ENCODE peak calls at places on chromosomes 7 and 10, in four cellular contexts. J is K562, Q is endothelial cell of umbilical vein, E is IMR-90. Y is an unnamed sample. For H3K4me1 and H3K9me1, the result is how much of the 10 kb centered on the place peaks cover.

GRCh38 chr10:126458453-126458852 is 70.2 kb upstream of the ADAM12 start:
- DNase-seq in J (no peak), Q (no peak), E (peak), Y (no peak)

GRCh38 chr10:26994743-26995142 is 105.6 kb downstream of the ANKRD26 start:
- DNase-seq in J (no peak), Q (no peak), E (no peak), Y (no peak)

GRCh38 chr10:86795353-86795752 is 38.9 kb downstream of the BMPR1A start:
- DNase-seq in J (peak), Q (no peak), E (peak), Y (no peak)

GRCh38 chr10:100761191-100761590 is 15.8 kb downstream of the PAX2 start:
- DNase-seq in J (no peak), Q (no peak), E (no peak), Y (no peak)

GRCh38 chr7:135704074-135704473 is 23.9 kb downstream of the SLC13A4 start:
- DNase-seq in J (peak), Q (no peak), E (no peak), Y (no peak)

GRCh38 chr10:69179089-69179742 is 818 bp upstream of the SUPV3L1 start:
- DNase-seq in J (peak), Q (no peak), E (no peak), Y (peak)

GRCh38 chr10:19945275-19945674 is 129.0 kb downstream of the PLXDC2 start:
- DNase-seq in J (no peak), Q (no peak), E (no peak), Y (no peak)

GRCh38 chr10:614772-615582 is 74.5 kb downstream of the DIP2C start:
- DNase-seq in J (no peak), Q (no peak), E (peak), Y (no peak)

GRCh38 chr7:123538897-123539296 is 4.5 kb upstream of the IQUB start:
- DNase-seq in J (no peak), Q (no peak), E (peak), Y (no peak)

GRCh38 chr10:24821986-24822385 is 98.3 kb upstream of the ARHGAP21 start:
- DNase-seq in J (no peak), Q (no peak), E (peak), Y (no peak)

GRCh38 chr10:77104459-77104980 is 533.1 kb downstream of the KCNMA1 start:
- DNase-seq in J (no peak), Q (peak), E (peak), Y (no peak)

GRCh38 chr7:75989726-75990388 is 4.5 kb downstream of the TMEM120A start:
- DNase-seq in J (no peak), Q (no peak), E (no peak), Y (no peak)

GRCh38 chr10:90960355-90960814 is 39.5 kb upstream of the ANKRD1 start:
- DNase-seq in J (no peak), Q (peak), E (peak), Y (no peak)

GRCh38 chr10:12848439-12849173 is 152.9 kb downstream of the CCDC3 start:
- DNase-seq in J (no peak), Q (no peak), E (no peak), Y (no peak)

GRCh38 chr10:43846187-43846680 is 197.6 kb upstream of the ZNF32 start:
- DNase-seq in J (no peak), Q (peak), E (peak), Y (no peak)

GRCh38 chr7:386385-386784 is 96.4 kb downstream of the FOXL3 start:
- DNase-seq in J (no peak), Q (no peak), E (no peak), Y (no peak)

GRCh38 chr10:22651276-22651980 is 63.0 kb downstream of the PIP4K2A start:
- DNase-seq in J (no peak), Q (no peak), E (no peak), Y (no peak)

GRCh38 chr7:120931243-120931642 is 19.3 kb upstream of the ING3 start:
- DNase-seq in J (no peak), Q (peak), E (peak), Y (no peak)

GRCh38 chr7:17521437-17521836 is 223.0 kb downstream of the AHR start:
- DNase-seq in J (no peak), Q (peak), E (peak), Y (no peak)

GRCh38 chr7:6438427-6438826 is 9.3 kb downstream of the DAGLB start:
- DNase-seq in J (no peak), Q (peak), E (no peak), Y (no peak)

GRCh38 chr10:71090330-71090729 is 122.0 kb upstream of the UNC5B start:
- DNase-seq in J (peak), Q (no peak), E (no peak), Y (no peak)

GRCh38 chr10:60572511-60573194 is 183.0 kb upstream of the ANK3 start:
- DNase-seq in J (no peak), Q (peak), E (peak), Y (no peak)

GRCh38 chr7:44048031-44048795 is 3.7 kb downstream of the DBNL start:
- DNase-seq in J (no peak), Q (no peak), E (no peak), Y (no peak)

GRCh38 chr7:44052771-44053365 is 8.4 kb downstream of the DBNL start:
- DNase-seq in J (no peak), Q (no peak), E (no peak), Y (no peak)

GRCh38 chr7:44050915-44051560 is 6.5 kb downstream of the DBNL start:
- DNase-seq in J (no peak), Q (no peak), E (no peak), Y (no peak)

GRCh38 chr7:44050121-44050914 is 5.8 kb downstream of the DBNL start:
- DNase-seq in J (no peak), Q (no peak), E (no peak), Y (no peak)

DNA sequence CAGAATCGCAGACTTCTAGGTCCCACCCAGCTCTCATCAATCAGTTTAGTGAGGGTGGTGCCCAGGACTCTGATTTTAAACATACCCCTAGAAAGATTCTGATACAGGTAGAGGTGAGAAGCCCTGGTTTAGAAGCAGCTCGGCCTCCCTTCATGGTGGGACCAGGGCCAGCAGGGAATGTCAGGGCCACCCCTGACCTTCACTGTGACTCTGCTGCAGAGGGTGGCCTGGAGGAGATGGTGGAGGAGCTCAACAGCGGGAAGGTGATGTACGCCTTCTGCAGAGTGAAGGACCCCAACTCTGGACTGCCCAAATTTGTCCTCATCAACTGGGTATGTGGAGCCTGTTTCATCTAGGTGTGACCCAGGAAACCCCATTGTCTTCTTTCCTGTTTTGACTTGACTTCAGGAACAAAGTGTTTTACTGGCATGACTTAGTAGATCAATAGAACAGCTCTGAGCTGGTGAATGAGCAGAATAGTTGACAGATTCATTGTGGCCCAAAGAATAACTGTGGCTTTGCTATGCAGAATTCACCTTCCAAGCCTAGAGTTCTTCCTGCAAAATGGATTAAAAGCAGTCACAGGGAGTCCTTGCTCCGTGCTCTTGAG is 7.2 kb downstream of the DBNL start:
- DNase-seq in J (no peak), Q (no peak), E (no peak), Y (no peak)
- H3K4me1 ChIP-seq in J (under half), Q (under half), E (under half), Y (under half)

GRCh38 chr10:30806824-30807223 is 177.3 kb upstream of the LYZL2 start:
- DNase-seq in J (no peak), Q (no peak), E (no peak), Y (no peak)

GRCh38 chr10:30803058-30803457 is 173.5 kb upstream of the LYZL2 start:
- DNase-seq in J (no peak), Q (no peak), E (no peak), Y (no peak)

GRCh38 chr10:30804478-30805055 is 175.0 kb upstream of the LYZL2 start:
- DNase-seq in J (no peak), Q (no peak), E (no peak), Y (no peak)

GRCh38 chr10:30803901-30804322 is 174.4 kb upstream of the LYZL2 start:
- DNase-seq in J (no peak), Q (no peak), E (peak), Y (no peak)

GRCh38 chr10:30805061-30805460 is 175.5 kb upstream of the LYZL2 start:
- DNase-seq in J (no peak), Q (no peak), E (no peak), Y (no peak)
- H3K9me1 ChIP-seq in J (under half), Q (under half), E (under half), Y (under half)

DNA sequence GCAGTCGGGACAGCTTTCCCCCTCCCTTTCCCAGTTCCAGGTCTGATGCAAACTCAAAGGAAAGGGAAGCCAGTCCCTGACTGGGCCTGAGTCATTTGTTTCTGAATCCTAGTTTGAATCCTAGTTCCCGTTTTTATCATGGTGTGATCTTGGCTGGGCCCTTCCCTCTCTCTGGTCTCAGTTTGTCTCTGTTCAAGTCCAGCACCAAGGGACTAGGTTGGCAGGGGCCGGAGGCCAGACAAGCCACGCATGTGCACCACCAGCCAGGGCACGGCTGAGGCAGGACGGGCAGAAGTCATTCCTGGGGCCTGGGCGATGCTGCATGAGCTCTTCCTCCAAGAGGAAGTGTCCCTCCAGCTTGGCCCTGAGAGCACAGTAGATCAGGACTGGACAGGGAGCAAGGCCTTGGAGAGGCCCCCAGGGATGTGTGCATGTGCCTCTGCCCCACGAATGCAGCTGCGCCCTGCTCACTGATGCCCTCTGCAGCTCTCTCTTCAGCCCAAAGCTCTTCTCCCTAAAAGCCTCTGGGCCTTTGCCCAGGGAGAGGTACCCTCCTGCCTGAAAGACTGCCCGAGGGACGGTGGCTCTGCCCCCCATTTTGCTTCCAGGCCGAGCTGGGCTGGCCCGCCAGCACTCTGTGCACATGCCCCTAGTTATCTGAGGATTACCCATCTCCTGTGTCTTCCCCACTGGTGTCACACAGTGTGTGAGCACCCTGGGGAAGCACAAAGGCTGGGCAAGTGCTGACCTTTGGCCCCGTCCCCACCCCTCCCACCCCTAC is 86.7 kb downstream of the ZMIZ1 start:
- DNase-seq in J (no peak), Q (peak), E (peak), Y (no peak)
- H3K4me1 ChIP-seq in J (half or more), Q (half or more), E (half or more), Y (half or more)

GRCh38 chr7:1537631-1538412 is 7.3 kb downstream of the MAFK start:
- DNase-seq in J (peak), Q (peak), E (peak), Y (no peak)

GRCh38 chr7:1536768-1537630 is 6.5 kb downstream of the MAFK start:
- DNase-seq in J (peak), Q (peak), E (peak), Y (no peak)

GRCh38 chr7:1539346-1540321 is 9.1 kb downstream of the MAFK start:
- DNase-seq in J (no peak), Q (no peak), E (peak), Y (no peak)

GRCh38 chr7:1540391-1541271 is 10.1 kb downstream of the MAFK start:
- DNase-seq in J (no peak), Q (no peak), E (no peak), Y (no peak)

DNA sequence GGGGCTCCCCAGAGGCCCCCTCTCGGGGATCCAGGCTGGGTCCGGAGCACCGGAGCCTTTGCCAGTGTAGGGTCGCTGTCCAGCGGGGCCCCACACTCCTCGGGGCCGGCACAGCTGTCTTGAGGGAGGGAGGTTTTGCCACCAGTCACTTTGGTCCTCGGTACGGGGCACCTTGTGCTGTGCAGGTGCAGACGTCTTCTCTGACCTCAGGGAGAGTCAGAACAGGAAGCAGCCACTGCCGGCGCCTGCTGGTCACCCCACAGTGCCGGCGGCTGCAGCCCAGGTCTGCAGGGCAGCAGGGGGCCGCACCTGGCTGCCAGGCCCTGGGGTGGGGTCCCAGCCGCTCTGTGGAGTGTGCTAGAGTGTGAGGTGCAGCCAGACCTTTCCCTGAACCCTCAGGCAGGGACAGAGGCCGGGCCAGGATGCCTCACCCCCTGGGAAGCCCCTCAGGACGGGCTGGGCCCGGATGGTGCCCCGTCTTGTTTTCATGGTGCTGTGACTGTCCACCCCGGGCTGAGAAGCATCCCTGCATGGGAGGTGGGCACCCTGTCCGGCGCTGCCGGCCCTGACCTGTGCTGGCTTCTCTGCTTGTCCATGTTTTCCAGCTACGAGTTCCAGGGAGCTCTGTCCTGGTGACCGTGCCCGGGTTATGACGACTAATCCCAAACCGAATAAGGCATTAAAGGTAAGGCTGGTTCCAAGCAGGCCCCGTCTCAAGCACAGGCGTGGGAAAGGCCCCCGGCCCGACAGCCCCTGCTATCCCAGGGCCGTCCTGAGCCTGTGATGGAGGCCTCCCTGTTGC is 8.2 kb downstream of the MAFK start:
- DNase-seq in J (no peak), Q (no peak), E (no peak), Y (no peak)
- H3K9me1 ChIP-seq in J (under half), Q (under half), E (under half), Y (under half)

GRCh38 chr7:73681031-73681430 is 2.2 kb downstream of the DNAJC30 start:
- DNase-seq in J (no peak), Q (no peak), E (peak), Y (no peak)

GRCh38 chr7:73680501-73680900 is 2.8 kb downstream of the DNAJC30 start:
- DNase-seq in J (no peak), Q (no peak), E (no peak), Y (no peak)

GRCh38 chr7:73683056-73683915 is at the start of the genes BUD23 and DNAJC30:
- DNase-seq in J (peak), Q (peak), E (peak), Y (peak)

GRCh38 chr7:73683916-73684693 is 708 bp downstream of the BUD23 start:
- DNase-seq in J (no peak), Q (peak), E (no peak), Y (no peak)

GRCh38 chr7:73682745-73683055 is 553 bp downstream of the DNAJC30 start:
- DNase-seq in J (no peak), Q (no peak), E (no peak), Y (no peak)
- H3K4me1 ChIP-seq in J (under half), Q (under half), E (under half), Y (under half)

GRCh38 chr10:2887391-2888070 is 179.8 kb upstream of the PFKP start:
- DNase-seq in J (no peak), Q (no peak), E (no peak), Y (no peak)
- H3K9me1 ChIP-seq in J (under half), Q (under half), E (under half), Y (under half)

Y was measured in keratinocyte.